ENCODE peak calls at places on chromosomes 6 and 20, in five cellular contexts. One of them, this sample, is unnamed.

GRCh38 chr6:1231941-1232340 is 80.0 kb upstream of the FOXQ1 start:
- DNase-seq in GDM1: no peak
- DNase-seq in iris pigment epithelial cell: no peak
- DNase-seq in NCI-H524: no peak
- DNase-seq in GM13977: no peak
- DNase-seq in this sample: no peak

GRCh38 chr20:59455392-59456341 is 148.7 kb upstream of the PHACTR3 start:
- DNase-seq in NCI-H524: peak; percentile 39
- DNase-seq in GM13977: peak; percentile 48
- DNase-seq in GDM1: no peak
- DNase-seq in iris pigment epithelial cell: peak; percentile 8
- DNase-seq in this sample: no peak

GRCh38 chr6:36121752-36122494 is 8.4 kb upstream of the MAPK13 start:
- DNase-seq in GDM1: no peak
- DNase-seq in NCI-H524: no peak
- DNase-seq in GM13977: no peak
- DNase-seq in iris pigment epithelial cell: no peak
- DNase-seq in this sample: no peak

GRCh38 chr20:2800590-2801458 is at the start of gene CPXM1:
- DNase-seq in GDM1: peak; percentile 85
- DNase-seq in NCI-H524: peak; percentile 49
- DNase-seq in GM13977: peak; percentile 68
- DNase-seq in iris pigment epithelial cell: no peak
- DNase-seq in this sample: no peak

GRCh38 chr6:40845588-40845987 is 193.4 kb downstream of the UNC5CL start:
- DNase-seq in GM13977: no peak
- DNase-seq in NCI-H524: peak; percentile 54
- DNase-seq in GDM1: no peak
- DNase-seq in iris pigment epithelial cell: peak; percentile 43
- DNase-seq in this sample: peak; percentile 69

GRCh38 chr6:26187981-26188635 is 100.9 kb downstream of the HFE start:
- DNase-seq in iris pigment epithelial cell: no peak
- DNase-seq in GM13977: no peak
- DNase-seq in GDM1: no peak
- DNase-seq in NCI-H524: peak; percentile 49
- DNase-seq in this sample: no peak

GRCh38 chr6:108638993-108639392 is 78.3 kb downstream of the FOXO3 start:
- DNase-seq in GM13977: no peak
- DNase-seq in NCI-H524: no peak
- DNase-seq in iris pigment epithelial cell: no peak
- DNase-seq in GDM1: no peak
- DNase-seq in this sample: no peak

GRCh38 chr20:44533928-44534327 is 12.1 kb upstream of the SERINC3 start:
- DNase-seq in iris pigment epithelial cell: no peak
- DNase-seq in NCI-H524: no peak
- DNase-seq in GDM1: no peak
- DNase-seq in GM13977: no peak
- DNase-seq in this sample: no peak

GRCh38 chr6:166708466-166708865 is 81.4 kb upstream of the RPS6KA2 start:
- DNase-seq in GM13977: no peak
- DNase-seq in iris pigment epithelial cell: no peak
- DNase-seq in NCI-H524: no peak
- DNase-seq in GDM1: no peak
- DNase-seq in this sample: no peak

GRCh38 chr6:136371951-136372350 is 82.3 kb upstream of the BCLAF1 start:
- DNase-seq in iris pigment epithelial cell: peak; percentile 3
- DNase-seq in GM13977: no peak
- DNase-seq in NCI-H524: no peak
- DNase-seq in GDM1: no peak
- DNase-seq in this sample: peak; percentile 28

GRCh38 chr6:85660181-85660611 is 17.5 kb upstream of the SYNCRIP start:
- DNase-seq in NCI-H524: no peak
- DNase-seq in GM13977: no peak
- DNase-seq in GDM1: no peak
- DNase-seq in iris pigment epithelial cell: peak; percentile 97
- DNase-seq in this sample: peak; percentile 91

GRCh38 chr20:44970243-44970757 is 4.0 kb downstream of the STK4 start:
- DNase-seq in NCI-H524: no peak
- DNase-seq in GM13977: no peak
- DNase-seq in GDM1: no peak
- DNase-seq in iris pigment epithelial cell: no peak
- DNase-seq in this sample: no peak

GRCh38 chr20:13996265-13996664 is 949 bp downstream of the MACROD2 start:
- DNase-seq in GM13977: no peak
- DNase-seq in iris pigment epithelial cell: no peak
- DNase-seq in NCI-H524: peak; percentile 46
- DNase-seq in GDM1: no peak
- DNase-seq in this sample: peak; percentile 8

GRCh38 chr20:61556116-61556515 is 304.1 kb downstream of the CDH4 start:
- DNase-seq in NCI-H524: no peak
- DNase-seq in GDM1: no peak
- DNase-seq in GM13977: no peak
- DNase-seq in iris pigment epithelial cell: peak; percentile 82
- DNase-seq in this sample: peak; percentile 92

GRCh38 chr6:135739288-135739687 is 112.2 kb upstream of the PDE7B start:
- DNase-seq in GDM1: no peak
- DNase-seq in NCI-H524: no peak
- DNase-seq in iris pigment epithelial cell: peak; percentile 94
- DNase-seq in GM13977: no peak
- DNase-seq in this sample: peak; percentile 79

GRCh38 chr6:108526739-108527174 is 34.0 kb upstream of the FOXO3 start:
- DNase-seq in GDM1: no peak
- DNase-seq in iris pigment epithelial cell: peak; percentile 51
- DNase-seq in GM13977: peak; percentile 38
- DNase-seq in NCI-H524: peak; percentile 36
- DNase-seq in this sample: peak; percentile 44

GRCh38 chr6:110544472-110544871 is 68.1 kb upstream of the SLC22A16 start:
- DNase-seq in iris pigment epithelial cell: no peak
- DNase-seq in NCI-H524: no peak
- DNase-seq in GDM1: no peak
- DNase-seq in GM13977: no peak
- DNase-seq in this sample: no peak

GRCh38 chr20:787827-788226 is 19.5 kb upstream of the SLC52A3 start:
- DNase-seq in NCI-H524: no peak
- DNase-seq in GDM1: no peak
- DNase-seq in iris pigment epithelial cell: no peak
- DNase-seq in GM13977: no peak
- DNase-seq in this sample: no peak

GRCh38 chr6:21213492-21213891 is 380.1 kb upstream of the SOX4 start:
- DNase-seq in NCI-H524: no peak
- DNase-seq in GM13977: peak; percentile 61
- DNase-seq in GDM1: no peak
- DNase-seq in iris pigment epithelial cell: no peak
- DNase-seq in this sample: no peak

GRCh38 chr6:157962601-157963084 is 19.0 kb upstream of the SYNJ2 start:
- DNase-seq in iris pigment epithelial cell: peak; percentile 86
- DNase-seq in GM13977: no peak
- DNase-seq in NCI-H524: no peak
- DNase-seq in GDM1: no peak
- DNase-seq in this sample: no peak

GRCh38 chr6:133187657-133188453 is 53.3 kb upstream of the EYA4 start:
- DNase-seq in GM13977: no peak
- DNase-seq in GDM1: no peak
- DNase-seq in iris pigment epithelial cell: peak; percentile 36
- DNase-seq in NCI-H524: no peak
- DNase-seq in this sample: peak; percentile 79

GRCh38 chr6:4924872-4925271 is 79.0 kb downstream of the RPP40 start:
- DNase-seq in GDM1: no peak
- DNase-seq in NCI-H524: no peak
- DNase-seq in iris pigment epithelial cell: no peak
- DNase-seq in GM13977: no peak
- DNase-seq in this sample: no peak

GRCh38 chr6:108156180-108156937 is 9.5 kb upstream of the NR2E1 start:
- DNase-seq in NCI-H524: peak; percentile 84
- DNase-seq in GM13977: peak; percentile 19
- DNase-seq in iris pigment epithelial cell: no peak
- DNase-seq in GDM1: no peak
- DNase-seq in this sample: peak; percentile 28

GRCh38 chr6:160137989-160138835 is 16.6 kb downstream of the SLC22A1 start:
- DNase-seq in GM13977: peak; percentile 75
- DNase-seq in GDM1: no peak
- DNase-seq in NCI-H524: peak; percentile 45
- DNase-seq in iris pigment epithelial cell: peak; percentile 76
- DNase-seq in this sample: peak; percentile 66

GRCh38 chr6:125507987-125508655 is 206.4 kb upstream of the HDDC2 start:
- DNase-seq in iris pigment epithelial cell: peak; percentile 34
- DNase-seq in NCI-H524: peak; percentile 97
- DNase-seq in GM13977: no peak
- DNase-seq in GDM1: no peak
- DNase-seq in this sample: peak; percentile 29

This sample was measured in HT1080.